ENCODE peak calls at places on chromosomes 6 and 20, in four cellular contexts. X is mammary epithelial cell, Z is heart left ventricle, O is SK-N-SH. P is an unnamed sample.

GRCh38 chr6:157860505-157860991 is 37.5 kb downstream of the SNX9 start:
- DNase-seq in X (no peak), Z (no peak), O (no peak), P (no peak)

GRCh38 chr6:163338671-163339405 is 75.7 kb upstream of the QKI start:
- DNase-seq in X (no peak), Z (peak; percentile 72), O (no peak), P (no peak)

GRCh38 chr6:113018351-113019151 is 671.4 kb downstream of the RFPL4B start:
- DNase-seq in X (peak; percentile 93), Z (peak; percentile 12), O (no peak), P (no peak)

GRCh38 chr6:42007753-42008528 is 42.4 kb upstream of the TAF8 start:
- DNase-seq in X (no peak), Z (no peak), O (no peak), P (no peak)

GRCh38 chr20:4091332-4092135 is 76.2 kb upstream of the RNF24 start:
- DNase-seq in X (peak; percentile 42), Z (peak; percentile 67), O (peak; percentile 24), P (no peak)

GRCh38 chr6:108589244-108589730 is 28.6 kb downstream of the FOXO3 start:
- DNase-seq in X (peak; percentile 95), Z (peak; percentile 66), O (peak; percentile 36), P (no peak)

GRCh38 chr6:151325075-151326050 is 66.0 kb downstream of the ZBTB2 start:
- DNase-seq in X (peak; percentile 60), Z (peak; percentile 38), O (peak; percentile 80), P (no peak)

GRCh38 chr20:63775096-63775978 is 35.8 kb downstream of the SLC2A4RG start:
- DNase-seq in X (no peak), Z (no peak), O (peak; percentile 95), P (no peak)

GRCh38 chr6:45965007-45965406 is 50.7 kb downstream of the CLIC5 start:
- DNase-seq in X (peak; percentile 45), Z (no peak), O (no peak), P (no peak)

GRCh38 chr6:41917528-41917927 is 3.4 kb downstream of the MED20 start:
- DNase-seq in X (peak; percentile 88), Z (no peak), O (no peak), P (no peak)

GRCh38 chr20:5910192-5910591 is 40.1 kb downstream of the TRMT6 start:
- DNase-seq in X (no peak), Z (no peak), O (no peak), P (no peak)

GRCh38 chr6:150417247-150417646 is 48.4 kb downstream of the IYD start:
- DNase-seq in X (no peak), Z (no peak), O (no peak), P (no peak)

GRCh38 chr20:1734269-1734858 is 76.8 kb upstream of the SIRPG start:
- DNase-seq in X (peak; percentile 36), Z (no peak), O (no peak), P (no peak)

GRCh38 chr6:147666254-147666653 is 157.8 kb downstream of the SAMD5 start:
- DNase-seq in X (no peak), Z (no peak), O (no peak), P (no peak)

GRCh38 chr20:54221383-54221782 is 13.5 kb downstream of the PFDN4 start:
- DNase-seq in X (peak; percentile 14), Z (no peak), O (no peak), P (no peak)

GRCh38 chr6:100472674-100473073 is 8.0 kb upstream of the SIM1 start:
- DNase-seq in X (peak; percentile 90), Z (no peak), O (no peak), P (no peak)

GRCh38 chr6:5125152-5126006 is 40.2 kb downstream of the PPP1R3G start:
- DNase-seq in X (peak; percentile 93), Z (no peak), O (no peak), P (no peak)

GRCh38 chr20:6693178-6693807 is 74.2 kb upstream of the BMP2 start:
- DNase-seq in X (no peak), Z (no peak), O (no peak), P (no peak)

GRCh38 chr6:37182736-37183590 is 13.0 kb downstream of the PIM1 start:
- DNase-seq in X (no peak), Z (peak; percentile 27), O (no peak), P (no peak)

GRCh38 chr6:156866181-156866862 is 89.1 kb downstream of the ARID1B start:
- DNase-seq in X (peak; percentile 26), Z (peak; percentile 32), O (no peak), P (no peak)

GRCh38 chr6:137827411-137827940 is 39.6 kb upstream of the TNFAIP3 start:
- DNase-seq in X (peak; percentile 71), Z (no peak), O (no peak), P (no peak)

GRCh38 chr6:36735110-36735971 is 37.7 kb downstream of the RAB44 start:
- DNase-seq in X (no peak), Z (peak; percentile 88), O (no peak), P (no peak)

GRCh38 chr6:3228791-3229565 is 1.5 kb upstream of the TUBB2B start:
- DNase-seq in X (no peak), Z (no peak), O (no peak), P (no peak)

GRCh38 chr20:63017826-63018411 is 11.2 kb upstream of the BHLHE23 start:
- DNase-seq in X (no peak), Z (no peak), O (peak; percentile 69), P (no peak)

GRCh38 chr6:145699462-145699861 is 35.9 kb downstream of the EPM2A start:
- DNase-seq in X (peak; percentile 60), Z (no peak), O (no peak), P (no peak)

GRCh38 chr6:148890605-148891004 is 143.8 kb downstream of the UST start:
- DNase-seq in X (no peak), Z (no peak), O (no peak), P (no peak)

GRCh38 chr6:157681041-157681650 is 141.9 kb upstream of the SNX9 start:
- DNase-seq in X (no peak), Z (no peak), O (no peak), P (no peak)

GRCh38 chr6:136921936-136922679 is at the start of gene SLC35D3:
- DNase-seq in X (no peak), Z (no peak), O (peak; percentile 86), P (peak; percentile 11)

GRCh38 chr6:16319813-16320532 is 81.6 kb downstream of the GMPR start:
- DNase-seq in X (peak; percentile 83), Z (peak; percentile 78), O (no peak), P (peak; percentile 70)

GRCh38 chr6:106461084-106461483 is 100.6 kb downstream of the CRYBG1 start:
- DNase-seq in X (no peak), Z (no peak), O (no peak), P (no peak)

GRCh38 chr20:63438121-63438520 is 34.3 kb downstream of the KCNQ2 start:
- DNase-seq in X (no peak), Z (no peak), O (no peak), P (no peak)

GRCh38 chr6:55220961-55221360 is 46.6 kb downstream of the HCRTR2 start:
- DNase-seq in X (no peak), Z (no peak), O (no peak), P (no peak)

GRCh38 chr6:7747433-7747832 is 21.5 kb downstream of the BMP6 start:
- DNase-seq in X (no peak), Z (no peak), O (no peak), P (no peak)

GRCh38 chr6:73027691-73028090 is 197.6 kb downstream of the KHDC1L start:
- DNase-seq in X (no peak), Z (no peak), O (no peak), P (no peak)

GRCh38 chr6:41939848-41940758 is 1.5 kb downstream of the CCND3 start:
- DNase-seq in X (peak; percentile 18), Z (no peak), O (no peak), P (no peak)

GRCh38 chr6:366972-367794 is 24.4 kb upstream of the IRF4 start:
- DNase-seq in X (no peak), Z (no peak), O (no peak), P (no peak)
- H3K9me3 ChIP-seq in X (peaks cover 34% of the 10 kb centered on the region), Z (peaks cover 7% of the 10 kb centered on the region), O (no peaks in the 10 kb centered on the region), P (no peaks in the 10 kb centered on the region)

GRCh38 chr20:56205350-56205749 is 43.2 kb upstream of the MC3R start:
- DNase-seq in X (peak; percentile 33), Z (no peak), O (no peak), P (no peak)
- H3K9me3 ChIP-seq in X (peaks cover 5% of the 10 kb centered on the region), Z (peaks cover 8% of the 10 kb centered on the region), O (no peaks in the 10 kb centered on the region), P (no peaks in the 10 kb centered on the region)

GRCh38 chr6:19303381-19303780 is 533.8 kb upstream of the ID4 start:
- DNase-seq in X (no peak), Z (no peak), O (no peak), P (no peak)
- H3K9me3 ChIP-seq in X (no peaks in the 10 kb centered on the region), Z (no peaks in the 10 kb centered on the region), O (no peaks in the 10 kb centered on the region), P (no peaks in the 10 kb centered on the region)

GRCh38 chr6:125287718-125288117 is 14.0 kb downstream of the HDDC2 start:
- DNase-seq in X (no peak), Z (no peak), O (no peak), P (no peak)
- H3K9me3 ChIP-seq in X (no peaks in the 10 kb centered on the region), Z (peaks cover 9% of the 10 kb centered on the region), O (no peaks in the 10 kb centered on the region), P (no peaks in the 10 kb centered on the region)

GRCh38 chr6:155352812-155353211 is 38.5 kb upstream of the TFB1M start:
- DNase-seq in X (peak; percentile 52), Z (no peak), O (no peak), P (no peak)
- H3K9me3 ChIP-seq in X (peaks cover 5% of the 10 kb centered on the region), Z (peaks cover 35% of the 10 kb centered on the region), O (peaks cover 10% of the 10 kb centered on the region), P (peaks cover 3% of the 10 kb centered on the region)

GRCh38 chr6:27358786-27359185 is 29.8 kb upstream of the ZNF391 start:
- DNase-seq in X (no peak), Z (no peak), O (no peak), P (no peak)
- H3K9me3 ChIP-seq in X (peaks cover 38% of the 10 kb centered on the region), Z (peaks cover 56% of the 10 kb centered on the region), O (no peaks in the 10 kb centered on the region), P (peaks cover 10% of the 10 kb centered on the region)

GRCh38 chr20:59431014-59431413 is 130.6 kb downstream of the EDN3 start:
- DNase-seq in X (no peak), Z (no peak), O (peak; percentile 38), P (no peak)
- H3K9me3 ChIP-seq in X (no peaks in the 10 kb centered on the region), Z (no peaks in the 10 kb centered on the region), O (no peaks in the 10 kb centered on the region), P (no peaks in the 10 kb centered on the region)

DNA sequence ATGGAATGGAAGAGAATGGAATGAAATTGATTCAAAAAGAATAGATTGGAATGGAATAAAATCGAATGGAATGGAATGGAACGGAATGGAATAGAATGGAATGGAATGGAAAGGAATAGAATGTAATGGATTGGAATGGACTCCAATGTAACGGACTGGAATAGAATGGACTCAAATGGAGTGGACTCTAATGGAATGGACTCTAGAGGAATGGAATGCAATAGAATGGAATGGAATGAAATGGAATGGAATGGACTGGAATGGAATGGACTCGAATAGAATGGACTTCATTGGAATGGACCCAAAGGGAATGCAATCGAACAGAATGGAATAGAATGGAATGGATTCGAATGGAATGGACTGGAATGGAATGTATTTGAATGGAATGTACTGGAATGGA is 19.7 kb upstream of the DEFB115 start:
- DNase-seq in X (no peak), Z (no peak), O (no peak), P (no peak)
- H3K9me3 ChIP-seq in X (peaks cover 87% of the 10 kb centered on the region), Z (peaks cover 98% of the 10 kb centered on the region), O (no peaks in the 10 kb centered on the region), P (peaks cover 24% of the 10 kb centered on the region)